ENCODE peak calls at places on chromosomes 11 and 22, in seven cellular contexts. H is H1, Y is HepG2, W is SK-N-SH, G is GM12892, Q is K562, O is GM12878. M is an unnamed sample.

GRCh38 chr11:1041149-1041467 is 4.6 kb upstream of the MUC6 start:
- DNase-seq in H (no peak), Y (no peak), W (no peak), G (no peak), Q (no peak), O (no peak), M (no peak)

GRCh38 chr11:128933481-128934178 is 9.0 kb downstream of the TP53AIP1 start:
- DNase-seq in H (no peak), Y (no peak), W (no peak), G (no peak), Q (no peak), O (no peak), M (no peak)

GRCh38 chr22:48918585-48919186 is 909.0 kb downstream of the BRD1 start:
- DNase-seq in H (peak), Y (peak), W (no peak), G (no peak), Q (no peak), O (no peak), M (no peak)

GRCh38 chr11:117985953-117986887 is at the start of gene IL10RA:
- DNase-seq in H (peak), Y (peak), W (peak), G (peak), Q (peak), O (no peak), M (peak)

GRCh38 chr22:46487318-46487717 is 50.1 kb downstream of the CELSR1 start:
- DNase-seq in H (no peak), Y (no peak), W (peak), G (no peak), Q (no peak), O (no peak), M (no peak)

GRCh38 chr11:62122076-62122475 is 1.7 kb upstream of the INCENP start:
- DNase-seq in H (no peak), Y (peak), W (peak), G (no peak), Q (no peak), O (no peak), M (no peak)

GRCh38 chr22:46792841-46793261 is 30.4 kb downstream of the TBC1D22A start:
- DNase-seq in H (no peak), Y (no peak), W (no peak), G (no peak), Q (no peak), O (no peak), M (no peak)

GRCh38 chr11:21622995-21623394 is 569.9 kb upstream of the ANO5 start:
- DNase-seq in H (no peak), Y (no peak), W (no peak), G (no peak), Q (no peak), O (no peak), M (no peak)

GRCh38 chr22:24525416-24526037 is 29.4 kb downstream of the GUCD1 start:
- DNase-seq in H (peak), Y (peak), W (peak), G (peak), Q (peak), O (peak), M (peak)

GRCh38 chr11:19323502-19323901 is 82.8 kb upstream of the E2F8 start:
- DNase-seq in H (no peak), Y (no peak), W (no peak), G (no peak), Q (no peak), O (no peak), M (no peak)

GRCh38 chr11:97111559-97111958 is 721.7 kb downstream of the JRKL start:
- DNase-seq in H (no peak), Y (no peak), W (no peak), G (no peak), Q (no peak), O (no peak), M (no peak)

GRCh38 chr22:28146401-28147304 is 227.6 kb upstream of the PITPNB start:
- DNase-seq in H (no peak), Y (no peak), W (no peak), G (no peak), Q (no peak), O (no peak), M (no peak)

GRCh38 chr11:33377852-33378385 is 120.7 kb downstream of the HIPK3 start:
- DNase-seq in H (no peak), Y (no peak), W (no peak), G (no peak), Q (no peak), O (no peak), M (no peak)

GRCh38 chr11:63908631-63909491 is 8.1 kb downstream of the RCOR2 start:
- DNase-seq in H (no peak), Y (no peak), W (no peak), G (no peak), Q (no peak), O (no peak), M (no peak)

GRCh38 chr11:76752321-76753175 is 30.6 kb upstream of the TSKU start:
- DNase-seq in H (no peak), Y (no peak), W (peak), G (no peak), Q (no peak), O (no peak), M (no peak)

GRCh38 chr22:23696326-23696851 is 5.6 kb downstream of the RGL4 start:
- DNase-seq in H (no peak), Y (no peak), W (no peak), G (peak), Q (no peak), O (peak), M (peak)

GRCh38 chr22:35995772-35996171 is 32.9 kb downstream of the RBFOX2 start:
- DNase-seq in H (no peak), Y (no peak), W (no peak), G (no peak), Q (no peak), O (no peak), M (no peak)

GRCh38 chr11:33936745-33937612 is 45.1 kb upstream of the LMO2 start:
- DNase-seq in H (no peak), Y (no peak), W (no peak), G (no peak), Q (peak), O (no peak), M (no peak)

GRCh38 chr22:48258841-48259240 is 1496.4 kb downstream of the TBC1D22A start:
- DNase-seq in H (no peak), Y (no peak), W (no peak), G (no peak), Q (no peak), O (no peak), M (no peak)

GRCh38 chr11:78194490-78194889 is 5.8 kb downstream of the USP35 start:
- DNase-seq in H (no peak), Y (no peak), W (no peak), G (no peak), Q (no peak), O (no peak), M (no peak)

GRCh38 chr22:22941831-22942510 is 54.4 kb downstream of the IGLL5 start:
- DNase-seq in H (peak), Y (no peak), W (no peak), G (no peak), Q (no peak), O (no peak), M (no peak)

GRCh38 chr11:69808708-69809107 is 10.5 kb downstream of the FGF3 start:
- DNase-seq in H (no peak), Y (no peak), W (peak), G (no peak), Q (no peak), O (no peak), M (no peak)

GRCh38 chr11:33001281-33001680 is 14.4 kb upstream of the DEPDC7 start:
- DNase-seq in H (no peak), Y (no peak), W (no peak), G (no peak), Q (no peak), O (no peak), M (no peak)

GRCh38 chr11:69702239-69702668 is 1.6 kb downstream of the FGF19 start:
- DNase-seq in H (peak), Y (peak), W (no peak), G (no peak), Q (no peak), O (no peak), M (no peak)

GRCh38 chr22:27687984-27688545 is 113.5 kb downstream of the MN1 start:
- DNase-seq in H (no peak), Y (peak), W (no peak), G (no peak), Q (no peak), O (no peak), M (no peak)

GRCh38 chr22:43100223-43100622 is 10.3 kb upstream of the BIK start:
- DNase-seq in H (no peak), Y (peak), W (no peak), G (no peak), Q (peak), O (no peak), M (no peak)

GRCh38 chr22:39825661-39826102 is 67.9 kb downstream of the ENTHD1 start:
- DNase-seq in H (no peak), Y (no peak), W (no peak), G (no peak), Q (no peak), O (peak), M (no peak)

GRCh38 chr11:2991477-2992233 is 474 bp downstream of the NAP1L4 start:
- DNase-seq in H (no peak), Y (peak), W (no peak), G (no peak), Q (no peak), O (no peak), M (no peak)

GRCh38 chr11:3849297-3849874 is 6.1 kb upstream of the STIM1 start:
- DNase-seq in H (no peak), Y (peak), W (peak), G (no peak), Q (peak), O (no peak), M (no peak)

GRCh38 chr22:31676700-31677099 is 14.7 kb upstream of the PISD start:
- DNase-seq in H (peak), Y (no peak), W (peak), G (peak), Q (no peak), O (peak), M (peak)
- TF ChIP-seq POLR2AphosphoS5 in H (no peak), Y (no peak), W (peak), G (no peak), Q (no peak), O (peak), M (no peak)

DNA sequence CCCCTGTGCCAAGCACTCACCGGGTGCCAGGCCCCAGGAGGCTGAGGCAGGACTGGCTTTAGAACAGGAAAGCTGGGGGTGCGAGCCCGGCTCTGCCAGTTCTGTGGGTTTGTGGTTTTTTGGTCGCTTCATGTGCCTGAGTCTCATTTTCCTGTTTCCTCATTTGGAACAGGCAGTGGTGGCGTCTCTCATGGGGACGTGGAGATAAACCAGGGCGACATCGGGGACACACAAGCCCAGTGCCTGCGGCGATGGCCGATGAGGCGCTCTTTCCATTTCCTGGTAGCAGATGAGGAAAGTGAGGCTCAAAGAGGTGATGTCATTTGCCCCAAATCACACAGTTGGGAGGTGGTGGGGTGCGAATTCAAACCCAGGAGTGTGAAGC is 20.8 kb upstream of the CHKA start:
- DNase-seq in H (no peak), Y (no peak), W (no peak), G (no peak), Q (no peak), O (no peak), M (no peak)
- TF ChIP-seq TAF1 in H (no peak), Y (no peak), W (no peak), G (no peak), Q (no peak), O (no peak), M (no peak)

DNA sequence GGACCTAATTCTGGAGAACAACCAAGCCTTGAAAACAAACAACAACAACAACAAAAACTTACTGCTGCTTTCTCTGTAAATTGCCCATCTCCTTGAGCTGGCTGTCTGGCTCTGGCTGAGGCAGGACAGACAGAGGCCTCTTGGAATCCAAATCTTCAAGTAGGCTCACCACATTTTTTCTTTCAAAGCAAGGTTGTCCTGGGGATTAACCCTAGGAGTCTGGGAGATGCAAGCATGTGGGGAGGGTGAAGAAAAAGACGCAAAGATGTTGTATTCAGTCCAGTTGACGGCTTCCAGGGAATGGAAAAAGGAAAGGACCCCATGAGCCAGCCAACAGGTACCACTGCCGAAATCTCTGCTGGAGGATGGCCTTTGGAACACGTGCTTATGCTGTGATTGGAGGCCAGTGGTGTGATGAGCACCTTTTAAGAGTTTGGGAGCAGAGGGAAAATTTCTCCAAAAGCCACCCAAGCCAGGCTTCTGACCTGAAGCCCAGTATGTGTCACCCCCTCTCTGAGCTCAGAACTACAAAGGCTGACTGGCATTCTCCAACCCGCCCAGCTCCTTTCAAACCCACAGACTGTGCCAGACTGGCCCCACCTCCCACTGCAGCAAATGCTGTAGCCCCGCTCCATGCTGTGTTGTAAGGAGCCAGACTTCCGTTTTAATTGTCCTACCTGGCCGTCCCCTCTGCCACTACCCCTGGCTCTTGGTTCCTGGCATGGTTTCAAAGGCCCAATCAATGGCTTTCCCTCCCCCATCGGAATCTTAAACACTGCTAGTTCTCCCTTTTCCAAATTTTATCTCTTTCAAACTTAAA is 10.8 kb downstream of the BLID start:
- DNase-seq in H (no peak), Y (no peak), W (no peak), G (no peak), Q (no peak), O (no peak), M (no peak)
- TF ChIP-seq POLR2AphosphoS5 in H (no peak), Y (no peak), W (peak), G (no peak), Q (no peak), O (no peak), M (no peak)

DNA sequence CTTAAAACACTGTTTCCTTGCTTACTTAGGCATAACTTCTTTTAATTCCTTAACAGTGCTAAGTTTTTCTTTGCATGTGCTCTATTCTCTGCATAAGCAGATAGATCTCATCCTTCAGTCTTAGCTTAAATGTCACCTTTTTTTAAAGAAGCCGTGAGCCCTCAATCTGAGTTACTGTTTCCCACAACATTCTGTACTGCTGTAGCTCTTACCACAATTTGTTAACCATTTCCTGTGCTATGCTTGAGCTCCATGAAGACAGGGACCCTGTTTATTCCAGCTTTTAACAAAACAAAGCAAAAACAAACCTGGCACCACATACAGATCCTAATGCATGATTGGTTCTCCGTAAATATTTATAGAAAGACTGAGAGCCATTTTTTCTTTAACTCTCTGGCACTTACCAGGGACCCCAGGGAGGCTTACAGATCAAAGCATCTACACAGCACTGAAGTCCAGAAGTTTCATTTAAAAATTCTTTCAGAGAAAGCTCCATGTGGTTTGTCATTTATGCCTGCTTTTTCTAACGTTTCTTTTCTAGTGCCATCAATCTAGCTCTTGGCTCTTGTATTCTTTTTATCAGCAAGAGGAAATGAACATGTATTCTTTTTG is 74.9 kb downstream of the DYNC2H1 start:
- DNase-seq in H (no peak), Y (no peak), W (no peak), G (no peak), Q (no peak), O (no peak), M (no peak)
- TF ChIP-seq TAF1 in H (no peak), Y (no peak), W (no peak), G (no peak), Q (no peak), O (no peak), M (no peak)

GRCh38 chr11:66066751-66067150 is 3.3 kb upstream of the PACS1 start:
- DNase-seq in H (no peak), Y (no peak), W (no peak), G (no peak), Q (no peak), O (no peak), M (no peak)

GRCh38 chr11:66068923-66069714 is 953 bp upstream of the PACS1 start:
- DNase-seq in H (peak), Y (peak), W (peak), G (no peak), Q (no peak), O (no peak), M (no peak)

GRCh38 chr11:66069715-66070603 is at the start of gene PACS1:
- DNase-seq in H (peak), Y (peak), W (peak), G (peak), Q (peak), O (no peak), M (peak)

GRCh38 chr11:66067640-66068039 is 2.4 kb upstream of the PACS1 start:
- DNase-seq in H (no peak), Y (no peak), W (no peak), G (no peak), Q (no peak), O (no peak), M (no peak)

GRCh38 chr11:66068154-66068821 is 1.8 kb upstream of the PACS1 start:
- DNase-seq in H (peak), Y (peak), W (peak), G (peak), Q (peak), O (no peak), M (no peak)
- TF ChIP-seq POLR2AphosphoS5 in H (no peak), Y (no peak), W (no peak), G (no peak), Q (no peak), O (no peak), M (no peak)

GRCh38 chr11:120226242-120226641 is 13.7 kb upstream of the POU2F3 start:
- DNase-seq in H (no peak), Y (no peak), W (no peak), G (no peak), Q (no peak), O (no peak), M (no peak)

GRCh38 chr11:120224872-120225371 is 14.1 kb downstream of the OAF start:
- DNase-seq in H (no peak), Y (no peak), W (no peak), G (no peak), Q (no peak), O (no peak), M (no peak)

GRCh38 chr11:120226714-120227113 is 13.2 kb upstream of the POU2F3 start:
- DNase-seq in H (no peak), Y (no peak), W (no peak), G (no peak), Q (no peak), O (no peak), M (no peak)

GRCh38 chr11:120224386-120224785 is 13.6 kb downstream of the OAF start:
- DNase-seq in H (no peak), Y (no peak), W (no peak), G (no peak), Q (no peak), O (no peak), M (no peak)

DNA sequence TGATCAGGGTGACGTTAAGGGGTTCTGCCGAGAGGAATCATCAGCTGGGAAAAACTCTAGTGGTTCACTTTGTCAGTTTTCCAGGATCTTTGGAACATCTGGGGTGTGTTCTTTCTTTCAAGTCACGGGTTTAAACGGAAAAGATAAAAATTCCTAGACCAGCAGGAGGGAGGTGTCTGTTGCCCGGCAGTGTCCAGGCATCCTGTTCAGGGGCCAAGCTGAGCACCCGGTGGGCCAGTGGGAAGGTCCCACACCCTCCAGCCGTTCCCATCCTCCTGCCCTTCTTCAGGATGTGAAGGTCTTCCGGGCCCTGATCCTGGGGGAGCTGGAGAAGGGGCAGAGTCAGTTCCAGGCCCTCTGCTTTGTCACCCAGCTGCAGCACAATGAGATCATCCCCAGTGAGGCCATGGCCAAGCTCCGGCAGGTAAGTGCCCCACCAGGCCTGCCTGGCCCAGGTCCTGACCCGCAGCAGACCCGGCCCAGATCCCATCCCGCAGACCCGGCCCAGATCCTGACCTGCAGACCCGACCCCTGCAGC is 14.5 kb upstream of the POU2F3 start:
- DNase-seq in H (no peak), Y (no peak), W (no peak), G (no peak), Q (no peak), O (no peak), M (no peak)
- TF ChIP-seq TAF1 in H (no peak), Y (no peak), W (no peak), G (no peak), Q (no peak), O (no peak), M (no peak)

M was measured in GM12891.